ENCODE peak calls at places on chromosomes 1 and 21, in five cellular contexts. Z is central memory CD4-positive, alpha-beta T cell; E is myocyte; H is left colon; Y is activated T-helper 9 cell treated with anti-CD3 and anti-CD28 coated beads, Interleukin-2, amount 50 U/mL, for 16 hours. T is an unnamed sample.

GRCh38 chr1:203180611-203181330 is 5.1 kb upstream of the MYBPH start:
- DNase-seq in Z (no peak), Y (no peak), E (no peak), H (no peak), T (no peak)

GRCh38 chr1:145999321-146000024 is 3.1 kb upstream of the TXNIP start:
- DNase-seq in H (no peak), Z (peak; percentile 59), E (no peak), Y (no peak), T (no peak)

GRCh38 chr1:9181990-9182783 is 52.4 kb upstream of the H6PD start:
- DNase-seq in E (peak; percentile 64), H (peak; percentile 66), Y (no peak), Z (no peak), T (peak; percentile 64)

GRCh38 chr1:44806025-44806703 is 987 bp downstream of the DYNLT4 start:
- DNase-seq in Y (no peak), Z (peak; percentile 48), H (no peak), E (no peak), T (no peak)

GRCh38 chr1:240575976-240576666 is 35.8 kb downstream of the GREM2 start:
- DNase-seq in H (no peak), Y (no peak), Z (peak; percentile 84), E (peak; percentile 86), T (no peak)

GRCh38 chr1:89540406-89540970 is 15.9 kb downstream of the LRRC8B start:
- DNase-seq in H (no peak), Z (no peak), E (no peak), Y (no peak), T (peak; percentile 20)

GRCh38 chr21:46081862-46082637 is 15.9 kb upstream of the COL6A2 start:
- DNase-seq in H (no peak), Z (no peak), Y (no peak), E (no peak), T (no peak)

GRCh38 chr1:37162059-37162458 is 127.7 kb upstream of the GRIK3 start:
- DNase-seq in Z (no peak), H (no peak), E (no peak), Y (no peak), T (no peak)

GRCh38 chr1:154751690-154752089 is 118.4 kb downstream of the KCNN3 start:
- DNase-seq in Z (no peak), Y (no peak), H (no peak), E (peak; percentile 52), T (no peak)

GRCh38 chr1:2427976-2428375 is 15.6 kb upstream of the PEX10 start:
- DNase-seq in E (no peak), Y (no peak), Z (no peak), H (no peak), T (no peak)

GRCh38 chr1:243751506-243751905 is 98.5 kb downstream of the AKT3 start:
- DNase-seq in H (no peak), Y (no peak), Z (no peak), E (no peak), T (peak; percentile 21)

GRCh38 chr1:64107041-64107440 is 96.4 kb upstream of the UBE2U start:
- DNase-seq in Z (no peak), H (no peak), Y (no peak), E (no peak), T (no peak)

GRCh38 chr1:62720946-62721554 is 32.9 kb upstream of the DOCK7 start:
- DNase-seq in E (no peak), H (no peak), Z (no peak), Y (no peak), T (peak; percentile 65)

GRCh38 chr21:34690041-34690792 is 21.4 kb downstream of the CLIC6 start:
- DNase-seq in H (peak; percentile 39), E (no peak), Z (no peak), Y (no peak), T (no peak)

GRCh38 chr1:8325771-8326170 is 7.9 kb downstream of the SLC45A1 start:
- DNase-seq in Z (no peak), H (no peak), E (no peak), Y (no peak), T (no peak)

GRCh38 chr1:58457023-58457635 is 89.4 kb downstream of the OMA1 start:
- DNase-seq in Y (no peak), E (peak; percentile 3), Z (no peak), H (no peak), T (no peak)

GRCh38 chr1:178516110-178516509 is 3.2 kb downstream of the TEX35 start:
- DNase-seq in Z (no peak), H (no peak), E (no peak), Y (no peak), T (no peak)

GRCh38 chr1:156193208-156193487 is 756 bp upstream of the SLC25A44 start:
- DNase-seq in Z (no peak), E (no peak), H (no peak), Y (no peak), T (no peak)

GRCh38 chr1:47444578-47445465 is 7.0 kb downstream of the FOXD2 start:
- DNase-seq in H (peak; percentile 72), Y (no peak), E (no peak), Z (no peak), T (no peak)

GRCh38 chr21:17911628-17912027 is 92.5 kb upstream of the C21orf91 start:
- DNase-seq in Z (no peak), Y (no peak), E (peak; percentile 39), H (no peak), T (no peak)

GRCh38 chr1:67458663-67459062 is 28.5 kb upstream of the SERBP1 start:
- DNase-seq in H (no peak), E (no peak), Z (no peak), Y (no peak), T (no peak)

GRCh38 chr21:42466700-42467612 is 29.1 kb downstream of the RSPH1 start:
- DNase-seq in Y (no peak), H (peak; percentile 36), E (peak; percentile 86), Z (no peak), T (no peak)

GRCh38 chr1:32992489-32993214 is 28.0 kb upstream of the RNF19B start:
- DNase-seq in Z (peak; percentile 50), Y (peak; percentile 40), H (peak; percentile 82), E (peak; percentile 99), T (peak; percentile 46)

GRCh38 chr1:29700522-29700921 is 464.2 kb downstream of the PTPRU start:
- DNase-seq in Y (no peak), E (no peak), H (no peak), Z (no peak), T (no peak)

GRCh38 chr1:211639500-211640361 is 35.7 kb downstream of the NEK2 start:
- DNase-seq in E (peak; percentile 45), H (no peak), Y (no peak), Z (no peak), T (peak; percentile 96)

GRCh38 chr1:197392541-197392940 is 124.5 kb downstream of the CRB1 start:
- DNase-seq in Z (no peak), Y (no peak), H (no peak), E (no peak), T (no peak)

GRCh38 chr1:27004471-27005165 is 8.0 kb downstream of the TENT5B start:
- DNase-seq in Z (no peak), E (no peak), Y (no peak), H (no peak), T (no peak)

GRCh38 chr1:212470059-212470458 is 37.3 kb downstream of the NENF start:
- DNase-seq in H (peak; percentile 32), Y (no peak), Z (no peak), E (peak; percentile 91), T (no peak)

GRCh38 chr1:183567584-183567983 is 22.7 kb downstream of the NCF2 start:
- DNase-seq in H (peak; percentile 65), Z (no peak), Y (no peak), E (peak; percentile 75), T (no peak)

GRCh38 chr1:101310484-101310883 is 73.7 kb downstream of the S1PR1 start:
- DNase-seq in Z (peak; percentile 34), Y (no peak), E (no peak), H (no peak), T (no peak)

GRCh38 chr1:19651141-19651737 is 7.1 kb downstream of the NBL1 start:
- DNase-seq in Z (peak; percentile 32), H (peak; percentile 55), E (peak; percentile 53), Y (no peak), T (peak; percentile 49)